ENCODE peak calls at places on chromosomes 2 and 18, in ten cellular contexts. S is NCI-H2227 treated with DMSO at 0.1 percent for 48 hours; J is AG10803; D is EH; P is neuronal stem cell; A is NCI-H510A treated with DMSO at 0.1 percent for 48 hours; I is NK-92 treated with Interleukin-12 subunit alpha and Interleukin-12 subunit beta, amount 100 ng/mL, for 24 hours; L is Daoy; C is mucosa of gallbladder; B is putamen. Q is an unnamed sample.

GRCh38 chr18:22066083-22066485 is 103.3 kb upstream of the GATA6 start:
- DNase-seq in S (no peak), J (no peak), D (no peak), P (no peak), A (no peak), I (no peak), L (no peak), C (no peak), B (no peak), Q (no peak)

GRCh38 chr2:71423817-71424420 is 29.4 kb upstream of the DYSF start:
- DNase-seq in S (no peak), J (no peak), D (no peak), P (no peak), A (no peak), I (no peak), L (no peak), C (no peak), B (peak; percentile 2), Q (no peak)

GRCh38 chr18:4453712-4454547 is 1.2 kb downstream of the DLGAP1 start:
- DNase-seq in S (no peak), J (no peak), D (no peak), P (peak; percentile 44), A (no peak), I (no peak), L (peak; percentile 10), C (no peak), B (peak; percentile 42), Q (no peak)

GRCh38 chr2:197677056-197677455 is 1.7 kb upstream of the RFTN2 start:
- DNase-seq in S (no peak), J (no peak), D (no peak), P (no peak), A (no peak), I (no peak), L (no peak), C (no peak), B (no peak), Q (no peak)

GRCh38 chr2:10493636-10494281 is 45.6 kb upstream of the ODC1 start:
- DNase-seq in S (no peak), J (peak; percentile 49), D (peak; percentile 69), P (no peak), A (peak; percentile 45), I (peak; percentile 89), L (peak; percentile 98), C (peak; percentile 40), B (no peak), Q (no peak)

GRCh38 chr2:240247868-240248820 is 107.7 kb upstream of the OTOS start:
- DNase-seq in S (no peak), J (no peak), D (no peak), P (no peak), A (no peak), I (no peak), L (no peak), C (peak; percentile 10), B (no peak), Q (no peak)

GRCh38 chr2:39437522-39438296 is 624 bp upstream of the MAP4K3 start:
- DNase-seq in S (no peak), J (no peak), D (no peak), P (no peak), A (peak; percentile 79), I (no peak), L (peak; percentile 25), C (peak; percentile 61), B (peak; percentile 18), Q (peak; percentile 23)

GRCh38 chr18:62131305-62131909 is 55.4 kb downstream of the PIGN start:
- DNase-seq in S (peak; percentile 33), J (peak; percentile 63), D (peak; percentile 72), P (peak; percentile 58), A (peak; percentile 88), I (peak; percentile 21), L (peak; percentile 55), C (peak; percentile 34), B (peak; percentile 39), Q (peak; percentile 41)

GRCh38 chr18:72427721-72428120 is 116.4 kb downstream of the CBLN2 start:
- DNase-seq in S (no peak), J (peak; percentile 1), D (peak; percentile 30), P (no peak), A (no peak), I (no peak), L (no peak), C (no peak), B (no peak), Q (no peak)

GRCh38 chr2:102094917-102095316 is 47.6 kb upstream of the IL1R1 start:
- DNase-seq in S (no peak), J (peak; percentile 93), D (peak; percentile 97), P (no peak), A (no peak), I (peak; percentile 73), L (peak; percentile 69), C (no peak), B (no peak), Q (no peak)

GRCh38 chr2:207930747-207931146 is 94.6 kb downstream of the PLEKHM3 start:
- DNase-seq in S (peak; percentile 90), J (no peak), D (no peak), P (no peak), A (peak; percentile 94), I (no peak), L (no peak), C (no peak), B (no peak), Q (peak; percentile 62)

GRCh38 chr2:86371482-86372002 is 34.1 kb upstream of the REEP1 start:
- DNase-seq in S (no peak), J (no peak), D (no peak), P (no peak), A (no peak), I (no peak), L (no peak), C (no peak), B (no peak), Q (no peak)

GRCh38 chr18:7616661-7617060 is 49.5 kb downstream of the PTPRM start:
- DNase-seq in S (no peak), J (peak; percentile 83), D (peak; percentile 73), P (no peak), A (no peak), I (no peak), L (peak; percentile 38), C (peak; percentile 52), B (no peak), Q (no peak)

GRCh38 chr2:226862623-226863022 is 26.8 kb downstream of the RHBDD1 start:
- DNase-seq in S (no peak), J (no peak), D (peak; percentile 23), P (no peak), A (no peak), I (no peak), L (peak; percentile 1), C (no peak), B (no peak), Q (no peak)

GRCh38 chr2:46032996-46033395 is 264.2 kb upstream of the EPAS1 start:
- DNase-seq in S (no peak), J (no peak), D (no peak), P (no peak), A (no peak), I (no peak), L (peak; percentile 27), C (no peak), B (no peak), Q (no peak)

GRCh38 chr2:223076573-223076972 is 24.6 kb downstream of the KCNE4 start:
- DNase-seq in S (no peak), J (peak; percentile 97), D (peak; percentile 95), P (no peak), A (no peak), I (no peak), L (peak; percentile 47), C (no peak), B (no peak), Q (no peak)

GRCh38 chr2:162258686-162259085 is 15.4 kb upstream of the FAP start:
- DNase-seq in S (no peak), J (peak; percentile 79), D (peak; percentile 66), P (no peak), A (no peak), I (no peak), L (no peak), C (no peak), B (no peak), Q (no peak)

GRCh38 chr2:99728166-99728565 is 238.3 kb upstream of the REV1 start:
- DNase-seq in S (no peak), J (no peak), D (no peak), P (no peak), A (no peak), I (no peak), L (no peak), C (no peak), B (no peak), Q (no peak)

GRCh38 chr2:15633043-15633970 is 41.6 kb downstream of the DDX1 start:
- DNase-seq in S (no peak), J (no peak), D (no peak), P (no peak), A (no peak), I (no peak), L (no peak), C (no peak), B (no peak), Q (no peak)

GRCh38 chr2:232781765-232782164 is 5.4 kb upstream of the KCNJ13 start:
- DNase-seq in S (no peak), J (peak; percentile 59), D (peak; percentile 68), P (no peak), A (no peak), I (peak; percentile 28), L (peak; percentile 82), C (peak; percentile 50), B (no peak), Q (no peak)

GRCh38 chr2:88483200-88483599 is 30.7 kb upstream of the FOXI3 start:
- DNase-seq in S (no peak), J (no peak), D (no peak), P (no peak), A (no peak), I (no peak), L (no peak), C (no peak), B (no peak), Q (no peak)

GRCh38 chr2:69070987-69071386 is 58.0 kb downstream of the ANTXR1 start:
- DNase-seq in S (no peak), J (no peak), D (no peak), P (no peak), A (no peak), I (no peak), L (no peak), C (no peak), B (no peak), Q (no peak)

GRCh38 chr18:23380817-23381216 is 72.3 kb upstream of the RIOK3 start:
- DNase-seq in S (no peak), J (no peak), D (peak; percentile 19), P (no peak), A (no peak), I (no peak), L (peak; percentile 62), C (no peak), B (no peak), Q (no peak)

GRCh38 chr2:25700221-25700660 is 26.9 kb upstream of the DTNB start:
- DNase-seq in S (peak; percentile 69), J (peak; percentile 42), D (peak; percentile 54), P (no peak), A (peak; percentile 66), I (no peak), L (peak; percentile 60), C (peak; percentile 19), B (peak; percentile 24), Q (peak; percentile 43)

Q was measured in HEK293T.